ENCODE peak calls at places on chromosome 22, in nine cellular contexts. One of them, this sample, is unnamed.

GRCh38 chr22:24474649-24475048 is 20.5 kb upstream of the UPB1 start:
- DNase-seq in lung microvascular endothelial cell: no peak
- DNase-seq in T47D: no peak
- DNase-seq in activated CD4-positive, alpha-beta T cell treated with anti-CD3 and anti-CD28 coated beads for 4 hours: no peak
- DNase-seq in H9: no peak
- DNase-seq in choroid plexus epithelial cell: peak
- DNase-seq in stimulated activated effector memory CD8-positive, alpha-beta T cell treated with anti-CD3 and anti-CD28 coated beads, Interleukin-12 subunit alpha, Interleukin-12 subunit beta, amount 100 ng/mL, for 72 hours: no peak
- DNase-seq in pancreas: no peak
- DNase-seq in memory B cell: no peak
- DNase-seq in this sample: no peak

GRCh38 chr22:37012262-37012904 is 6.9 kb downstream of the TST start:
- DNase-seq in memory B cell: no peak
- DNase-seq in stimulated activated effector memory CD8-positive, alpha-beta T cell treated with anti-CD3 and anti-CD28 coated beads, Interleukin-12 subunit alpha, Interleukin-12 subunit beta, amount 100 ng/mL, for 72 hours: no peak
- DNase-seq in lung microvascular endothelial cell: no peak
- DNase-seq in T47D: no peak
- DNase-seq in choroid plexus epithelial cell: no peak
- DNase-seq in H9: no peak
- DNase-seq in pancreas: no peak
- DNase-seq in activated CD4-positive, alpha-beta T cell treated with anti-CD3 and anti-CD28 coated beads for 4 hours: no peak
- DNase-seq in this sample: no peak

GRCh38 chr22:40552070-40552469 is 84.4 kb downstream of the MRTFA start:
- DNase-seq in choroid plexus epithelial cell: no peak
- DNase-seq in stimulated activated effector memory CD8-positive, alpha-beta T cell treated with anti-CD3 and anti-CD28 coated beads, Interleukin-12 subunit alpha, Interleukin-12 subunit beta, amount 100 ng/mL, for 72 hours: no peak
- DNase-seq in T47D: no peak
- DNase-seq in pancreas: no peak
- DNase-seq in lung microvascular endothelial cell: no peak
- DNase-seq in H9: no peak
- DNase-seq in activated CD4-positive, alpha-beta T cell treated with anti-CD3 and anti-CD28 coated beads for 4 hours: no peak
- DNase-seq in memory B cell: no peak
- DNase-seq in this sample: no peak

GRCh38 chr22:46408568-46409506 is 73.3 kb downstream of the TRMU start:
- DNase-seq in pancreas: no peak
- DNase-seq in H9: no peak
- DNase-seq in activated CD4-positive, alpha-beta T cell treated with anti-CD3 and anti-CD28 coated beads for 4 hours: no peak
- DNase-seq in choroid plexus epithelial cell: no peak
- DNase-seq in stimulated activated effector memory CD8-positive, alpha-beta T cell treated with anti-CD3 and anti-CD28 coated beads, Interleukin-12 subunit alpha, Interleukin-12 subunit beta, amount 100 ng/mL, for 72 hours: no peak
- DNase-seq in T47D: no peak
- DNase-seq in lung microvascular endothelial cell: no peak
- DNase-seq in memory B cell: no peak
- DNase-seq in this sample: no peak

GRCh38 chr22:44364750-44365118 is 52.0 kb upstream of the SHISAL1 start:
- DNase-seq in H9: no peak
- DNase-seq in pancreas: peak
- DNase-seq in activated CD4-positive, alpha-beta T cell treated with anti-CD3 and anti-CD28 coated beads for 4 hours: no peak
- DNase-seq in choroid plexus epithelial cell: no peak
- DNase-seq in lung microvascular endothelial cell: no peak
- DNase-seq in memory B cell: no peak
- DNase-seq in T47D: no peak
- DNase-seq in stimulated activated effector memory CD8-positive, alpha-beta T cell treated with anti-CD3 and anti-CD28 coated beads, Interleukin-12 subunit alpha, Interleukin-12 subunit beta, amount 100 ng/mL, for 72 hours: no peak
- DNase-seq in this sample: no peak

GRCh38 chr22:25833091-25833490 is 91.1 kb downstream of the MYO18B start:
- DNase-seq in memory B cell: no peak
- DNase-seq in choroid plexus epithelial cell: no peak
- DNase-seq in T47D: no peak
- DNase-seq in H9: no peak
- DNase-seq in pancreas: no peak
- DNase-seq in lung microvascular endothelial cell: no peak
- DNase-seq in activated CD4-positive, alpha-beta T cell treated with anti-CD3 and anti-CD28 coated beads for 4 hours: no peak
- DNase-seq in stimulated activated effector memory CD8-positive, alpha-beta T cell treated with anti-CD3 and anti-CD28 coated beads, Interleukin-12 subunit alpha, Interleukin-12 subunit beta, amount 100 ng/mL, for 72 hours: no peak
- DNase-seq in this sample: no peak

GRCh38 chr22:47367993-47368945 is 605.8 kb downstream of the TBC1D22A start:
- DNase-seq in choroid plexus epithelial cell: no peak
- DNase-seq in lung microvascular endothelial cell: no peak
- DNase-seq in T47D: no peak
- DNase-seq in activated CD4-positive, alpha-beta T cell treated with anti-CD3 and anti-CD28 coated beads for 4 hours: no peak
- DNase-seq in pancreas: no peak
- DNase-seq in memory B cell: no peak
- DNase-seq in stimulated activated effector memory CD8-positive, alpha-beta T cell treated with anti-CD3 and anti-CD28 coated beads, Interleukin-12 subunit alpha, Interleukin-12 subunit beta, amount 100 ng/mL, for 72 hours: no peak
- DNase-seq in H9: peak
- DNase-seq in this sample: no peak

GRCh38 chr22:24760708-24761306 is 13.7 kb downstream of the PIWIL3 start:
- DNase-seq in pancreas: no peak
- DNase-seq in lung microvascular endothelial cell: peak
- DNase-seq in choroid plexus epithelial cell: no peak
- DNase-seq in H9: no peak
- DNase-seq in activated CD4-positive, alpha-beta T cell treated with anti-CD3 and anti-CD28 coated beads for 4 hours: no peak
- DNase-seq in memory B cell: no peak
- DNase-seq in stimulated activated effector memory CD8-positive, alpha-beta T cell treated with anti-CD3 and anti-CD28 coated beads, Interleukin-12 subunit alpha, Interleukin-12 subunit beta, amount 100 ng/mL, for 72 hours: no peak
- DNase-seq in T47D: no peak
- DNase-seq in this sample: no peak

GRCh38 chr22:23269441-23270211 is 89.3 kb downstream of the BCR start:
- DNase-seq in lung microvascular endothelial cell: no peak
- DNase-seq in activated CD4-positive, alpha-beta T cell treated with anti-CD3 and anti-CD28 coated beads for 4 hours: no peak
- DNase-seq in memory B cell: peak
- DNase-seq in T47D: no peak
- DNase-seq in stimulated activated effector memory CD8-positive, alpha-beta T cell treated with anti-CD3 and anti-CD28 coated beads, Interleukin-12 subunit alpha, Interleukin-12 subunit beta, amount 100 ng/mL, for 72 hours: no peak
- DNase-seq in pancreas: no peak
- DNase-seq in choroid plexus epithelial cell: no peak
- DNase-seq in H9: peak
- DNase-seq in this sample: no peak

GRCh38 chr22:49815641-49816071 is 12.0 kb downstream of the BRD1 start:
- DNase-seq in choroid plexus epithelial cell: peak
- DNase-seq in stimulated activated effector memory CD8-positive, alpha-beta T cell treated with anti-CD3 and anti-CD28 coated beads, Interleukin-12 subunit alpha, Interleukin-12 subunit beta, amount 100 ng/mL, for 72 hours: peak
- DNase-seq in pancreas: no peak
- DNase-seq in activated CD4-positive, alpha-beta T cell treated with anti-CD3 and anti-CD28 coated beads for 4 hours: no peak
- DNase-seq in lung microvascular endothelial cell: no peak
- DNase-seq in memory B cell: no peak
- DNase-seq in H9: no peak
- DNase-seq in T47D: no peak
- DNase-seq in this sample: no peak

GRCh38 chr22:31943976-31944699 is at the start of gene YWHAH:
- DNase-seq in T47D: peak
- DNase-seq in choroid plexus epithelial cell: peak
- DNase-seq in pancreas: peak
- DNase-seq in activated CD4-positive, alpha-beta T cell treated with anti-CD3 and anti-CD28 coated beads for 4 hours: peak
- DNase-seq in lung microvascular endothelial cell: peak
- DNase-seq in H9: peak
- DNase-seq in stimulated activated effector memory CD8-positive, alpha-beta T cell treated with anti-CD3 and anti-CD28 coated beads, Interleukin-12 subunit alpha, Interleukin-12 subunit beta, amount 100 ng/mL, for 72 hours: peak
- DNase-seq in memory B cell: peak
- DNase-seq in this sample: peak

GRCh38 chr22:49817359-49817758 is 10.3 kb downstream of the BRD1 start:
- DNase-seq in pancreas: no peak
- DNase-seq in lung microvascular endothelial cell: no peak
- DNase-seq in memory B cell: no peak
- DNase-seq in T47D: no peak
- DNase-seq in stimulated activated effector memory CD8-positive, alpha-beta T cell treated with anti-CD3 and anti-CD28 coated beads, Interleukin-12 subunit alpha, Interleukin-12 subunit beta, amount 100 ng/mL, for 72 hours: no peak
- DNase-seq in H9: no peak
- DNase-seq in choroid plexus epithelial cell: no peak
- DNase-seq in activated CD4-positive, alpha-beta T cell treated with anti-CD3 and anti-CD28 coated beads for 4 hours: no peak
- DNase-seq in this sample: no peak

GRCh38 chr22:44399906-44400762 is 87.4 kb upstream of the SHISAL1 start:
- DNase-seq in activated CD4-positive, alpha-beta T cell treated with anti-CD3 and anti-CD28 coated beads for 4 hours: no peak
- DNase-seq in lung microvascular endothelial cell: no peak
- DNase-seq in T47D: no peak
- DNase-seq in memory B cell: no peak
- DNase-seq in stimulated activated effector memory CD8-positive, alpha-beta T cell treated with anti-CD3 and anti-CD28 coated beads, Interleukin-12 subunit alpha, Interleukin-12 subunit beta, amount 100 ng/mL, for 72 hours: no peak
- DNase-seq in pancreas: peak
- DNase-seq in choroid plexus epithelial cell: no peak
- DNase-seq in H9: peak
- DNase-seq in this sample: no peak

GRCh38 chr22:45996241-45997076 is 19.5 kb upstream of the WNT7B start:
- DNase-seq in pancreas: peak
- DNase-seq in memory B cell: no peak
- DNase-seq in activated CD4-positive, alpha-beta T cell treated with anti-CD3 and anti-CD28 coated beads for 4 hours: no peak
- DNase-seq in stimulated activated effector memory CD8-positive, alpha-beta T cell treated with anti-CD3 and anti-CD28 coated beads, Interleukin-12 subunit alpha, Interleukin-12 subunit beta, amount 100 ng/mL, for 72 hours: no peak
- DNase-seq in H9: no peak
- DNase-seq in choroid plexus epithelial cell: peak
- DNase-seq in T47D: no peak
- DNase-seq in lung microvascular endothelial cell: peak
- DNase-seq in this sample: no peak

GRCh38 chr22:27274770-27275449 is 526.6 kb downstream of the MN1 start:
- DNase-seq in stimulated activated effector memory CD8-positive, alpha-beta T cell treated with anti-CD3 and anti-CD28 coated beads, Interleukin-12 subunit alpha, Interleukin-12 subunit beta, amount 100 ng/mL, for 72 hours: no peak
- DNase-seq in pancreas: no peak
- DNase-seq in activated CD4-positive, alpha-beta T cell treated with anti-CD3 and anti-CD28 coated beads for 4 hours: no peak
- DNase-seq in T47D: no peak
- DNase-seq in choroid plexus epithelial cell: peak
- DNase-seq in memory B cell: no peak
- DNase-seq in H9: no peak
- DNase-seq in lung microvascular endothelial cell: no peak
- DNase-seq in this sample: no peak

GRCh38 chr22:47019012-47019790 is 256.8 kb downstream of the TBC1D22A start:
- DNase-seq in pancreas: no peak
- DNase-seq in activated CD4-positive, alpha-beta T cell treated with anti-CD3 and anti-CD28 coated beads for 4 hours: no peak
- DNase-seq in lung microvascular endothelial cell: no peak
- DNase-seq in H9: no peak
- DNase-seq in stimulated activated effector memory CD8-positive, alpha-beta T cell treated with anti-CD3 and anti-CD28 coated beads, Interleukin-12 subunit alpha, Interleukin-12 subunit beta, amount 100 ng/mL, for 72 hours: no peak
- DNase-seq in T47D: no peak
- DNase-seq in memory B cell: no peak
- DNase-seq in choroid plexus epithelial cell: no peak
- DNase-seq in this sample: no peak

GRCh38 chr22:28594784-28595324 is 84.8 kb downstream of the TTC28 start:
- DNase-seq in choroid plexus epithelial cell: peak
- DNase-seq in pancreas: no peak
- DNase-seq in T47D: no peak
- DNase-seq in stimulated activated effector memory CD8-positive, alpha-beta T cell treated with anti-CD3 and anti-CD28 coated beads, Interleukin-12 subunit alpha, Interleukin-12 subunit beta, amount 100 ng/mL, for 72 hours: no peak
- DNase-seq in activated CD4-positive, alpha-beta T cell treated with anti-CD3 and anti-CD28 coated beads for 4 hours: no peak
- DNase-seq in H9: no peak
- DNase-seq in lung microvascular endothelial cell: peak
- DNase-seq in memory B cell: no peak
- DNase-seq in this sample: no peak

GRCh38 chr22:19880786-19881569 is 26.3 kb upstream of the GNB1L start:
- DNase-seq in activated CD4-positive, alpha-beta T cell treated with anti-CD3 and anti-CD28 coated beads for 4 hours: no peak
- DNase-seq in lung microvascular endothelial cell: peak
- DNase-seq in pancreas: peak
- DNase-seq in T47D: no peak
- DNase-seq in H9: peak
- DNase-seq in memory B cell: no peak
- DNase-seq in stimulated activated effector memory CD8-positive, alpha-beta T cell treated with anti-CD3 and anti-CD28 coated beads, Interleukin-12 subunit alpha, Interleukin-12 subunit beta, amount 100 ng/mL, for 72 hours: no peak
- DNase-seq in choroid plexus epithelial cell: peak
- DNase-seq in this sample: no peak

GRCh38 chr22:38704568-38705234 is 1.0 kb upstream of the GTPBP1 start:
- DNase-seq in activated CD4-positive, alpha-beta T cell treated with anti-CD3 and anti-CD28 coated beads for 4 hours: no peak
- DNase-seq in H9: no peak
- DNase-seq in choroid plexus epithelial cell: no peak
- DNase-seq in pancreas: no peak
- DNase-seq in memory B cell: no peak
- DNase-seq in stimulated activated effector memory CD8-positive, alpha-beta T cell treated with anti-CD3 and anti-CD28 coated beads, Interleukin-12 subunit alpha, Interleukin-12 subunit beta, amount 100 ng/mL, for 72 hours: no peak
- DNase-seq in lung microvascular endothelial cell: peak
- DNase-seq in T47D: no peak
- DNase-seq in this sample: no peak

GRCh38 chr22:31055322-31056159 is 25.6 kb upstream of the SMTN start:
- DNase-seq in pancreas: peak
- DNase-seq in stimulated activated effector memory CD8-positive, alpha-beta T cell treated with anti-CD3 and anti-CD28 coated beads, Interleukin-12 subunit alpha, Interleukin-12 subunit beta, amount 100 ng/mL, for 72 hours: no peak
- DNase-seq in lung microvascular endothelial cell: peak
- DNase-seq in activated CD4-positive, alpha-beta T cell treated with anti-CD3 and anti-CD28 coated beads for 4 hours: no peak
- DNase-seq in H9: peak
- DNase-seq in T47D: peak
- DNase-seq in memory B cell: no peak
- DNase-seq in choroid plexus epithelial cell: peak
- DNase-seq in this sample: no peak

GRCh38 chr22:35380537-35381423 is at the start of gene HMOX1:
- DNase-seq in activated CD4-positive, alpha-beta T cell treated with anti-CD3 and anti-CD28 coated beads for 4 hours: peak
- DNase-seq in lung microvascular endothelial cell: peak
- DNase-seq in T47D: peak
- DNase-seq in H9: peak
- DNase-seq in pancreas: peak
- DNase-seq in memory B cell: peak
- DNase-seq in choroid plexus epithelial cell: peak
- DNase-seq in stimulated activated effector memory CD8-positive, alpha-beta T cell treated with anti-CD3 and anti-CD28 coated beads, Interleukin-12 subunit alpha, Interleukin-12 subunit beta, amount 100 ng/mL, for 72 hours: peak
- DNase-seq in this sample: no peak

GRCh38 chr22:23700706-23701105 is 9.9 kb downstream of the RGL4 start:
- DNase-seq in lung microvascular endothelial cell: no peak
- DNase-seq in activated CD4-positive, alpha-beta T cell treated with anti-CD3 and anti-CD28 coated beads for 4 hours: no peak
- DNase-seq in H9: no peak
- DNase-seq in pancreas: peak
- DNase-seq in stimulated activated effector memory CD8-positive, alpha-beta T cell treated with anti-CD3 and anti-CD28 coated beads, Interleukin-12 subunit alpha, Interleukin-12 subunit beta, amount 100 ng/mL, for 72 hours: no peak
- DNase-seq in memory B cell: no peak
- DNase-seq in choroid plexus epithelial cell: peak
- DNase-seq in T47D: no peak
- DNase-seq in this sample: no peak

GRCh38 chr22:25111579-25112517 is 87.8 kb upstream of the CRYBB3 start:
- DNase-seq in activated CD4-positive, alpha-beta T cell treated with anti-CD3 and anti-CD28 coated beads for 4 hours: peak
- DNase-seq in H9: peak
- DNase-seq in lung microvascular endothelial cell: peak
- DNase-seq in stimulated activated effector memory CD8-positive, alpha-beta T cell treated with anti-CD3 and anti-CD28 coated beads, Interleukin-12 subunit alpha, Interleukin-12 subunit beta, amount 100 ng/mL, for 72 hours: no peak
- DNase-seq in T47D: no peak
- DNase-seq in memory B cell: no peak
- DNase-seq in choroid plexus epithelial cell: no peak
- DNase-seq in pancreas: peak
- DNase-seq in this sample: no peak

GRCh38 chr22:19559324-19559811 is 35.2 kb upstream of the CLDN5 start:
- DNase-seq in activated CD4-positive, alpha-beta T cell treated with anti-CD3 and anti-CD28 coated beads for 4 hours: no peak
- DNase-seq in lung microvascular endothelial cell: no peak
- DNase-seq in T47D: no peak
- DNase-seq in stimulated activated effector memory CD8-positive, alpha-beta T cell treated with anti-CD3 and anti-CD28 coated beads, Interleukin-12 subunit alpha, Interleukin-12 subunit beta, amount 100 ng/mL, for 72 hours: no peak
- DNase-seq in memory B cell: no peak
- DNase-seq in choroid plexus epithelial cell: no peak
- DNase-seq in H9: peak
- DNase-seq in pancreas: no peak
- DNase-seq in this sample: no peak

GRCh38 chr22:46081831-46082210 is 68.5 kb upstream of the PPARA start:
- DNase-seq in H9: no peak
- DNase-seq in lung microvascular endothelial cell: peak
- DNase-seq in pancreas: peak
- DNase-seq in activated CD4-positive, alpha-beta T cell treated with anti-CD3 and anti-CD28 coated beads for 4 hours: no peak
- DNase-seq in T47D: no peak
- DNase-seq in stimulated activated effector memory CD8-positive, alpha-beta T cell treated with anti-CD3 and anti-CD28 coated beads, Interleukin-12 subunit alpha, Interleukin-12 subunit beta, amount 100 ng/mL, for 72 hours: no peak
- DNase-seq in choroid plexus epithelial cell: no peak
- DNase-seq in memory B cell: no peak
- DNase-seq in this sample: no peak

GRCh38 chr22:32348031-32348611 is 9.5 kb upstream of the RFPL3 start:
- DNase-seq in stimulated activated effector memory CD8-positive, alpha-beta T cell treated with anti-CD3 and anti-CD28 coated beads, Interleukin-12 subunit alpha, Interleukin-12 subunit beta, amount 100 ng/mL, for 72 hours: no peak
- DNase-seq in H9: no peak
- DNase-seq in T47D: no peak
- DNase-seq in activated CD4-positive, alpha-beta T cell treated with anti-CD3 and anti-CD28 coated beads for 4 hours: no peak
- DNase-seq in lung microvascular endothelial cell: no peak
- DNase-seq in choroid plexus epithelial cell: no peak
- DNase-seq in pancreas: no peak
- DNase-seq in memory B cell: peak
- DNase-seq in this sample: no peak

GRCh38 chr22:40237788-40238424 is 60.2 kb downstream of the TNRC6B start:
- DNase-seq in activated CD4-positive, alpha-beta T cell treated with anti-CD3 and anti-CD28 coated beads for 4 hours: no peak
- DNase-seq in H9: no peak
- DNase-seq in stimulated activated effector memory CD8-positive, alpha-beta T cell treated with anti-CD3 and anti-CD28 coated beads, Interleukin-12 subunit alpha, Interleukin-12 subunit beta, amount 100 ng/mL, for 72 hours: no peak
- DNase-seq in lung microvascular endothelial cell: no peak
- DNase-seq in pancreas: no peak
- DNase-seq in T47D: no peak
- DNase-seq in choroid plexus epithelial cell: peak
- DNase-seq in memory B cell: no peak
- DNase-seq in this sample: no peak